ENCODE peak calls at places on chromosomes 3 and 15, in eight cellular contexts. F is activated naive CD8-positive, alpha-beta T cell treated with anti-CD3 and anti-CD28 coated beads for 36 hours; W is heart right ventricle; T is endothelial cell; P is fibroblast of lung; S is HT1080; D is HTR-8/SVneo; Q is naive thymus-derived CD8-positive, alpha-beta T cell. L is an unnamed sample.

GRCh38 chr3:150388468-150389418 is 19.4 kb upstream of the TSC22D2 start:
- DNase-seq in F (no peak), W (no peak), T (no peak), P (peak; percentile 50), S (no peak), D (no peak), Q (no peak), L (no peak)

GRCh38 chr15:41559489-41560177 is 621 bp downstream of the TYRO3 start:
- DNase-seq in F (no peak), W (no peak), T (no peak), P (no peak), S (no peak), D (no peak), Q (no peak), L (peak; percentile 19)

GRCh38 chr3:177610677-177611654 is 413.7 kb upstream of the TBL1XR1 start:
- DNase-seq in F (no peak), W (no peak), T (no peak), P (peak; percentile 59), S (no peak), D (no peak), Q (peak; percentile 35), L (peak; percentile 88)

GRCh38 chr3:45180051-45180450 is 33.9 kb upstream of the CDCP1 start:
- DNase-seq in F (no peak), W (no peak), T (no peak), P (peak; percentile 75), S (peak; percentile 45), D (no peak), Q (no peak), L (no peak)

GRCh38 chr3:156750874-156751245 is 75.3 kb upstream of the LEKR1 start:
- DNase-seq in F (no peak), W (no peak), T (no peak), P (peak; percentile 78), S (peak; percentile 30), D (no peak), Q (no peak), L (peak; percentile 57)

GRCh38 chr3:12948891-12949711 is 107.7 kb upstream of the RPL32 start:
- DNase-seq in F (peak; percentile 41), W (no peak), T (no peak), P (peak; percentile 80), S (peak; percentile 38), D (no peak), Q (no peak), L (no peak)

GRCh38 chr3:171363211-171363610 is 97.0 kb downstream of the TNIK start:
- DNase-seq in F (no peak), W (no peak), T (no peak), P (no peak), S (no peak), D (no peak), Q (no peak), L (no peak)

GRCh38 chr15:39131605-39132004 is 449.3 kb upstream of the THBS1 start:
- DNase-seq in F (no peak), W (no peak), T (no peak), P (peak; percentile 75), S (no peak), D (no peak), Q (no peak), L (no peak)

GRCh38 chr3:133578548-133579191 is 5.2 kb downstream of the CDV3 start:
- DNase-seq in F (no peak), W (no peak), T (peak; percentile 22), P (peak; percentile 55), S (peak; percentile 77), D (peak; percentile 54), Q (no peak), L (peak; percentile 71)

GRCh38 chr15:56568466-56569167 is 103.7 kb upstream of the MNS1 start:
- DNase-seq in F (no peak), W (no peak), T (no peak), P (no peak), S (no peak), D (no peak), Q (no peak), L (no peak)

GRCh38 chr15:74789171-74789627 is 7.3 kb downstream of the CSK start:
- DNase-seq in F (no peak), W (no peak), T (no peak), P (no peak), S (no peak), D (no peak), Q (peak; percentile 35), L (peak; percentile 78)

GRCh38 chr3:150106752-150107428 is 136.2 kb upstream of the PFN2 start:
- DNase-seq in F (no peak), W (no peak), T (no peak), P (peak; percentile 91), S (peak; percentile 93), D (peak; percentile 69), Q (no peak), L (no peak)

GRCh38 chr3:112027839-112028238 is 6.7 kb upstream of the TMPRSS7 start:
- DNase-seq in F (no peak), W (peak; percentile 24), T (no peak), P (no peak), S (no peak), D (no peak), Q (no peak), L (no peak)

GRCh38 chr15:42137461-42138261 is 18.8 kb downstream of the PLA2G4F start:
- DNase-seq in F (no peak), W (no peak), T (peak; percentile 40), P (peak; percentile 45), S (peak; percentile 47), D (peak; percentile 49), Q (peak; percentile 16), L (peak; percentile 80)

GRCh38 chr15:48761393-48762158 is 49.3 kb downstream of the CEP152 start:
- DNase-seq in F (no peak), W (no peak), T (no peak), P (no peak), S (no peak), D (no peak), Q (no peak), L (peak; percentile 28)

GRCh38 chr3:66075281-66075680 is 36.6 kb upstream of the MAGI1 start:
- DNase-seq in F (no peak), W (no peak), T (no peak), P (peak; percentile 90), S (peak; percentile 81), D (no peak), Q (no peak), L (no peak)

GRCh38 chr3:14923476-14923875 is 23.9 kb upstream of the NR2C2 start:
- DNase-seq in F (no peak), W (no peak), T (no peak), P (no peak), S (no peak), D (no peak), Q (no peak), L (no peak)

GRCh38 chr3:4060064-4060463 is 243.1 kb upstream of the SETMAR start:
- DNase-seq in F (no peak), W (no peak), T (no peak), P (peak; percentile 31), S (peak; percentile 20), D (peak; percentile 26), Q (no peak), L (no peak)

GRCh38 chr3:101466465-101467309 is 46.3 kb downstream of the SENP7 start:
- DNase-seq in F (peak; percentile 72), W (no peak), T (peak; percentile 4), P (no peak), S (no peak), D (no peak), Q (no peak), L (peak; percentile 36)

GRCh38 chr15:96771035-96771434 is 440.5 kb downstream of the NR2F2 start:
- DNase-seq in F (no peak), W (no peak), T (no peak), P (no peak), S (no peak), D (no peak), Q (no peak), L (no peak)

GRCh38 chr3:150897592-150897991 is 7.6 kb downstream of the MINDY4B start:
- DNase-seq in F (no peak), W (no peak), T (no peak), P (no peak), S (no peak), D (no peak), Q (no peak), L (no peak)

GRCh38 chr15:27336676-27337075 is 365.7 kb downstream of the GABRG3 start:
- DNase-seq in F (no peak), W (no peak), T (no peak), P (peak; percentile 61), S (peak; percentile 52), D (no peak), Q (no peak), L (no peak)

GRCh38 chr15:58684036-58684700 is 65.3 kb downstream of the ADAM10 start:
- DNase-seq in F (no peak), W (no peak), T (no peak), P (peak; percentile 25), S (no peak), D (no peak), Q (no peak), L (no peak)

GRCh38 chr15:36501063-36501678 is 78.3 kb upstream of the CDIN1 start:
- DNase-seq in F (no peak), W (peak; percentile 60), T (peak; percentile 40), P (peak; percentile 72), S (peak; percentile 65), D (peak; percentile 41), Q (no peak), L (peak; percentile 93)

GRCh38 chr3:129005526-129006303 is 4.6 kb downstream of the EFCC1 start:
- DNase-seq in F (no peak), W (no peak), T (no peak), P (peak; percentile 18), S (peak; percentile 41), D (no peak), Q (no peak), L (no peak)